ENCODE peak calls at places on chromosomes 16 and 17, in four cellular contexts. B, Y, O and W are unnamed samples.

GRCh38 chr17:58249270-58250133 is 11.1 kb downstream of the LPO start:
- DNase-seq in B (peak; percentile 24), Y (peak; percentile 66), O (peak; percentile 48), W (no peak)

GRCh38 chr16:88387941-88388627 is 5.3 kb downstream of the ZNF469 start:
- DNase-seq in Y (peak; percentile 52), O (no peak), B (peak; percentile 66), W (peak; percentile 28)

GRCh38 chr17:2395258-2396170 is 5.3 kb downstream of the MNT start:
- DNase-seq in Y (peak; percentile 42), B (peak; percentile 36), O (no peak), W (peak; percentile 21)

GRCh38 chr16:85129846-85130706 is 17.8 kb upstream of the CIBAR2 start:
- DNase-seq in Y (no peak), O (no peak), B (no peak), W (no peak)

GRCh38 chr16:68116256-68116853 is 31.2 kb downstream of the NFATC3 start:
- DNase-seq in B (peak; percentile 23), Y (no peak), O (peak; percentile 60), W (peak; percentile 48)

GRCh38 chr17:39573447-39574298 is 34.0 kb downstream of the NEUROD2 start:
- DNase-seq in Y (peak; percentile 76), B (peak; percentile 76), O (no peak), W (peak; percentile 45)

GRCh38 chr16:24497405-24497804 is 42.0 kb upstream of the RBBP6 start:
- DNase-seq in O (no peak), Y (no peak), B (peak; percentile 5), W (peak; percentile 34)

GRCh38 chr16:53433930-53434435 is 288 bp upstream of the RBL2 start:
- DNase-seq in O (peak; percentile 85), B (no peak), Y (peak; percentile 86), W (peak; percentile 53)

GRCh38 chr17:41792835-41793748 is 6.6 kb upstream of the JUP start:
- DNase-seq in O (no peak), B (peak; percentile 76), Y (no peak), W (peak; percentile 90)

GRCh38 chr17:21066394-21066793 is 23.6 kb upstream of the USP22 start:
- DNase-seq in O (no peak), B (no peak), Y (no peak), W (no peak)

GRCh38 chr17:27895110-27895895 is 2.1 kb upstream of the LYRM9 start:
- DNase-seq in O (no peak), Y (no peak), B (no peak), W (no peak)

GRCh38 chr16:82761858-82762257 is 135.1 kb downstream of the CDH13 start:
- DNase-seq in O (no peak), B (peak; percentile 50), Y (no peak), W (no peak)

GRCh38 chr17:65122836-65123756 is 14.1 kb upstream of the RGS9 start:
- DNase-seq in B (peak; percentile 87), O (peak; percentile 94), Y (peak; percentile 89), W (peak; percentile 74)

GRCh38 chr17:83176956-83177583 is 97.7 kb downstream of the METRNL start:
- DNase-seq in Y (peak; percentile 8), O (no peak), B (no peak), W (no peak)

GRCh38 chr16:73743665-73744496 is 552.7 kb upstream of the PSMD7 start:
- DNase-seq in O (no peak), B (no peak), Y (peak; percentile 50), W (no peak)

GRCh38 chr17:44911133-44912001 is 3.9 kb downstream of the GFAP start:
- DNase-seq in B (peak; percentile 34), Y (peak; percentile 83), O (peak; percentile 56), W (peak; percentile 32)

GRCh38 chr16:48386559-48387312 is 1.5 kb upstream of the SIAH1 start:
- DNase-seq in B (no peak), Y (peak; percentile 41), O (no peak), W (no peak)

GRCh38 chr16:83926726-83927397 is 26.2 kb upstream of the OSGIN1 start:
- DNase-seq in Y (peak; percentile 90), B (peak; percentile 62), O (peak; percentile 45), W (peak; percentile 78)

GRCh38 chr16:4298761-4299522 is 16.9 kb upstream of the GLIS2 start:
- DNase-seq in Y (peak; percentile 79), O (no peak), B (peak; percentile 97), W (peak; percentile 91)

GRCh38 chr17:41519501-41520224 is 973 bp upstream of the KRT15 start:
- DNase-seq in B (no peak), Y (no peak), O (no peak), W (peak; percentile 87)

GRCh38 chr17:75516619-75517276 is 420 bp downstream of the TSEN54 start:
- DNase-seq in O (peak; percentile 65), B (peak; percentile 10), Y (peak; percentile 46), W (no peak)

GRCh38 chr16:11312718-11313492 is 31.8 kb upstream of the PRM1 start:
- DNase-seq in Y (no peak), B (peak; percentile 84), O (no peak), W (no peak)

GRCh38 chr16:64206877-64207276 is 915.0 kb downstream of the CDH11 start:
- DNase-seq in B (peak; percentile 20), O (peak; percentile 23), Y (no peak), W (no peak)

GRCh38 chr17:1232786-1233185 is 37.5 kb upstream of the BHLHA9 start:
- DNase-seq in B (peak; percentile 62), Y (no peak), O (no peak), W (peak; percentile 44)

GRCh38 chr16:14109782-14110727 is 38.9 kb downstream of the MRTFB start:
- DNase-seq in Y (peak; percentile 39), O (no peak), B (peak; percentile 27), W (no peak)

GRCh38 chr16:48860341-48860740 is 250.4 kb upstream of the N4BP1 start:
- DNase-seq in Y (no peak), B (no peak), O (no peak), W (no peak)

GRCh38 chr16:86580798-86581185 is 2.4 kb downstream of the FOXL1 start:
- DNase-seq in B (no peak), O (no peak), Y (no peak), W (no peak)
- H3K4me3 ChIP-seq in B (peak overlapping the region; percentile 73), O (no peak overlapping the region), Y (no peak overlapping the region), W (no peak overlapping the region)

GRCh38 chr17:76707985-76708807 is 2.6 kb downstream of the MXRA7 start:
- DNase-seq in B (no peak), O (no peak), Y (no peak), W (no peak)

GRCh38 chr17:76706817-76707216 is 3.9 kb downstream of the MXRA7 start:
- DNase-seq in O (no peak), Y (no peak), B (no peak), W (no peak)

GRCh38 chr17:76702941-76703637 is 7.7 kb downstream of the MXRA7 start:
- DNase-seq in B (no peak), Y (no peak), O (no peak), W (no peak)

GRCh38 chr17:76701471-76701967 is 9.2 kb downstream of the MXRA7 start:
- DNase-seq in O (no peak), B (no peak), Y (no peak), W (no peak)

DNA sequence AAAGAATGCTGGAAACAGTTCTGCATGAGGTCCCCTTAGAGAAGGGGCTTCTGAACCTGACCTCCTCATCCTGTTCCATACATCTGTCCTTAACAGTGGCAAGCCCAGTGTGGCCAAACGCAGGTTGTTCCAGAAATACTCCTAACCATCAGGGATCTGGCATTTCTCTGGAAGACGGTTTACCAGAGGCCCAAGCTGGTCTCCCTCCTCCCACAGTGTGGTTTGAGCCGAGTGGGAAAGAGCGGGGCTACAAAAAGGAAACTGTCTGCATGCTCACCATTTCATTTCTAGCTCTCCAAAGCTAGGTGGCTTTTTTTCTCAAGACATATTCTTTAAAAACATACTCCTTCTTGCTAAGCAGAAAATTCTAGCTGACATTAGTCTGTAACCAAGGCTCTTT is 6.0 kb downstream of the MXRA7 start:
- DNase-seq in O (no peak), B (no peak), Y (no peak), W (no peak)
- TF ChIP-seq CTCF in O (no peak), B (no peak), Y (no peak), W (no peak)

GRCh38 chr17:68293490-68294195 is 2.3 kb downstream of the ARSG start:
- DNase-seq in B (no peak), O (no peak), Y (no peak), W (no peak)

GRCh38 chr17:68294196-68294555 is 2.9 kb downstream of the ARSG start:
- DNase-seq in O (no peak), Y (no peak), B (no peak), W (no peak)

GRCh38 chr17:68290955-68291835 is at the start of the genes ARSG and SLC16A6:
- DNase-seq in Y (peak; percentile 44), B (peak; percentile 56), O (peak; percentile 96), W (no peak)

GRCh38 chr17:68291836-68292688 is 767 bp downstream of the ARSG start:
- DNase-seq in Y (peak; percentile 70), B (peak; percentile 77), O (peak; percentile 96), W (peak; percentile 50)

DNA sequence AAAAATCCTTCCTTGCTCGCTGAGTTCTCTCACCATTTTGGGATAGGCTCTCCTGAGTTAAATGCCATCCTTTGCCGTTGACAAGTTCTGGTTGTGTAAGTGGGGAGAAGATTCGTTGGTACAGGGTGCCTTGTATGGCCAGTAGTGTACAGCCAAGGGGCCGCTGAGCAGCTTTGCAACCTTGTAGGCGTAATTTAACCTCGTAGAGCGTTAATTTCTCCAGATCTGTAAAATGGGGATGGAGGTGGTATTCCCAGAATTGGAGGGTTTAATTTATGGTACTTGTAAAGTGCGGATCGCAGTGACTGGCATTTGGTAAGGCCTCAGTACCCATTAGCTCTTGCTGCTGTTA is 1.4 kb downstream of the ARSG start:
- DNase-seq in Y (no peak), B (no peak), O (no peak), W (no peak)
- H3K4me3 ChIP-seq in Y (no peak overlapping the region), B (no peak overlapping the region), O (peak overlapping the region; percentile 85), W (no peak overlapping the region)

GRCh38 chr17:14297161-14297851 is 3.6 kb upstream of the HS3ST3B1 start:
- DNase-seq in Y (no peak), O (no peak), B (peak; percentile 61), W (no peak)
- TF ChIP-seq CTCF in Y (no peak), O (no peak), B (peak; percentile 17), W (peak; percentile 39)